ENCODE peak calls at places on chromosomes 4 and X, in seven cellular contexts. Z, O, H, Q, S, X and N are unnamed samples.

GRCh38 chrX:118698516-118699247 is 28.7 kb upstream of the IL13RA1 start:
- DNase-seq in Z (no peak), O (peak), H (no peak), Q (no peak), S (peak), X (no peak), N (peak)

GRCh38 chrX:78619829-78620228 is 39.3 kb downstream of the RTL3 start:
- DNase-seq in Z (no peak), O (no peak), H (no peak), Q (no peak), S (peak), X (no peak), N (no peak)

GRCh38 chrX:131729295-131729694 is 185.4 kb downstream of the OR13H1 start:
- DNase-seq in Z (no peak), O (no peak), H (peak), Q (no peak), S (no peak), X (peak), N (no peak)

GRCh38 chr4:118557298-118557851 is 127.8 kb upstream of the METTL14 start:
- DNase-seq in Z (peak), O (peak), H (no peak), Q (no peak), S (peak), X (no peak), N (no peak)

GRCh38 chr4:67291639-67292038 is 253.7 kb downstream of the CENPC start:
- DNase-seq in Z (no peak), O (peak), H (no peak), Q (no peak), S (no peak), X (no peak), N (no peak)

GRCh38 chrX:18173494-18174180 is 47.0 kb downstream of the BEND2 start:
- DNase-seq in Z (no peak), O (no peak), H (no peak), Q (no peak), S (no peak), X (no peak), N (no peak)

GRCh38 chr4:20773144-20773997 is 73.1 kb downstream of the PACRGL start:
- DNase-seq in Z (peak), O (peak), H (peak), Q (peak), S (peak), X (peak), N (peak)

GRCh38 chrX:113470166-113470565 is 629.5 kb upstream of the AMOT start:
- DNase-seq in Z (no peak), O (no peak), H (no peak), Q (no peak), S (no peak), X (no peak), N (no peak)

GRCh38 chrX:22690116-22690515 is 309.6 kb upstream of the DDX53 start:
- DNase-seq in Z (no peak), O (no peak), H (peak), Q (peak), S (peak), X (no peak), N (no peak)

GRCh38 chrX:46796574-46797191 is 37.8 kb upstream of the SLC9A7 start:
- DNase-seq in Z (peak), O (peak), H (peak), Q (peak), S (peak), X (peak), N (peak)

GRCh38 chrX:47523713-47524166 is 37.3 kb upstream of the ARAF start:
- DNase-seq in Z (no peak), O (no peak), H (no peak), Q (no peak), S (no peak), X (no peak), N (no peak)

GRCh38 chr4:183171484-183172267 is 72.6 kb downstream of the WWC2 start:
- DNase-seq in Z (no peak), O (peak), H (no peak), Q (no peak), S (peak), X (no peak), N (no peak)

GRCh38 chr4:1019726-1020470 is 8.5 kb downstream of the FGFRL1 start:
- DNase-seq in Z (peak), O (no peak), H (no peak), Q (no peak), S (no peak), X (no peak), N (no peak)

GRCh38 chr4:182085051-182085480 is 158.1 kb upstream of the TENM3 start:
- DNase-seq in Z (peak), O (no peak), H (no peak), Q (no peak), S (peak), X (no peak), N (no peak)

GRCh38 chr4:87122252-87122651 is 98.2 kb downstream of the KLHL8 start:
- DNase-seq in Z (no peak), O (no peak), H (no peak), Q (no peak), S (no peak), X (no peak), N (no peak)

GRCh38 chrX:24513416-24513815 is 48.3 kb downstream of the PDK3 start:
- DNase-seq in Z (no peak), O (peak), H (no peak), Q (no peak), S (no peak), X (no peak), N (no peak)

GRCh38 chr4:2263701-2264321 is 1.9 kb upstream of the MXD4 start:
- DNase-seq in Z (peak), O (no peak), H (no peak), Q (no peak), S (no peak), X (peak), N (peak)

GRCh38 chr4:33126002-33126401 is 2405.8 kb downstream of the PCDH7 start:
- DNase-seq in Z (no peak), O (no peak), H (no peak), Q (no peak), S (no peak), X (no peak), N (no peak)

GRCh38 chr4:118969359-118969758 is 80.7 kb downstream of the SYNPO2 start:
- DNase-seq in Z (peak), O (peak), H (peak), Q (peak), S (peak), X (no peak), N (peak)

GRCh38 chr4:77308843-77309242 is 151.8 kb downstream of the CCNG2 start:
- DNase-seq in Z (peak), O (peak), H (peak), Q (peak), S (peak), X (peak), N (peak)

GRCh38 chr4:108796173-108796572 is 33.3 kb upstream of the ETNPPL start:
- DNase-seq in Z (no peak), O (no peak), H (no peak), Q (no peak), S (no peak), X (no peak), N (no peak)

GRCh38 chr4:108794136-108794535 is 31.3 kb upstream of the ETNPPL start:
- DNase-seq in Z (no peak), O (no peak), H (no peak), Q (no peak), S (peak), X (no peak), N (no peak)

GRCh38 chr4:108795733-108796132 is 32.9 kb upstream of the ETNPPL start:
- DNase-seq in Z (no peak), O (no peak), H (no peak), Q (no peak), S (peak), X (no peak), N (no peak)

GRCh38 chr4:108788731-108789130 is 25.9 kb upstream of the ETNPPL start:
- DNase-seq in Z (no peak), O (no peak), H (no peak), Q (no peak), S (no peak), X (no peak), N (no peak)

GRCh38 chr4:108793413-108793812 is 30.6 kb upstream of the ETNPPL start:
- DNase-seq in Z (no peak), O (no peak), H (no peak), Q (no peak), S (peak), X (no peak), N (no peak)
- TF ChIP-seq EZH2phosphoT487 in Z (no peak), O (no peak), H (no peak), Q (no peak), S (no peak), X (no peak), N (no peak)

DNA sequence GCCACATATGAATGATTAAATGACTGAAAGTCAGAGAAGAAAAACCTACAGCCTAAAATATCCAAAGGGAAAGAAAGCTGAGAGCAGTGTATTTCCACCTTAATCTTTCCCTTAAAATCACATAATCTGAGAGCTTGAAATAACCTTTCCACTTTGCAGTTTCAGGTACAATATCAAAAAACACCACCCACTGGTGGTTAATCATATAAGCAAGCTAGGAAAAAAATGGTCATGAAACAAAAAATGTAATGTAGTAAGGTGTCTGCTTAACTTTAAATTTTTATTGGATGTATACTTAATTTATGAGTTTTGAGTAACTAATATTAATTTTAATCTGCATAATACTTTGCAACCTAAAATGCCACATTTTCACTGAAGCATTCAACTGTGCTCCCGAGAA is 3.2 kb downstream of the PRDM5 start:
- DNase-seq in Z (no peak), O (no peak), H (no peak), Q (no peak), S (peak), X (peak), N (peak)
- TF ChIP-seq EZH2phosphoT487 in Z (no peak), O (no peak), H (no peak), Q (no peak), S (no peak), X (no peak), N (no peak)

DNA sequence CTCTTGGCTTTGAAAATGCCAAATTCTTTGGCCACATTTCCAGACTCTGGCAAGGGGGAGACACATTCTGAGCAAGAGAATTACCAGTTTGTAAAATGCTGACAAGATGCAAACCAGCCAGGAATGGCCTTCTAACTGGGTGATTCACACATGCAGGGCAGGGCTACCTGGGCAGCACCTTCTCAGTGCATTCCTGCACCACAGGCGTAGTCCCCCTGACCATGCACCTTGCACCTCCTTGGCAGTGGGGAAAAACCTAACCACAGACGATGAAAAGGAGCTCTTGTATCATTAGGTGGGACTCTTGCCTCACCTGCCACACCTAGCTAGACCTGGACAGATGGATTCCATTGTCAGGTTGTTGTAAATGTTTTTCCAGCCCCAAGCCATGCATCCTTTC is 77.3 kb upstream of the CPEB2 start:
- DNase-seq in Z (no peak), O (peak), H (no peak), Q (no peak), S (no peak), X (no peak), N (no peak)
- TF ChIP-seq EZH2phosphoT487 in Z (no peak), O (no peak), H (no peak), Q (no peak), S (no peak), X (no peak), N (no peak)

GRCh38 chr4:149699642-149700041 is 116.0 kb downstream of the IQCM start:
- DNase-seq in Z (no peak), O (no peak), H (no peak), Q (no peak), S (no peak), X (no peak), N (no peak)
- TF ChIP-seq EZH2phosphoT487 in Z (no peak), O (no peak), H (no peak), Q (no peak), S (no peak), X (no peak), N (no peak)

GRCh38 chr4:85548116-85548515 is 73.2 kb downstream of the ARHGAP24 start:
- DNase-seq in Z (no peak), O (no peak), H (peak), Q (no peak), S (no peak), X (no peak), N (peak)
- TF ChIP-seq EZH2phosphoT487 in Z (no peak), O (no peak), H (no peak), Q (no peak), S (no peak), X (no peak), N (no peak)

DNA sequence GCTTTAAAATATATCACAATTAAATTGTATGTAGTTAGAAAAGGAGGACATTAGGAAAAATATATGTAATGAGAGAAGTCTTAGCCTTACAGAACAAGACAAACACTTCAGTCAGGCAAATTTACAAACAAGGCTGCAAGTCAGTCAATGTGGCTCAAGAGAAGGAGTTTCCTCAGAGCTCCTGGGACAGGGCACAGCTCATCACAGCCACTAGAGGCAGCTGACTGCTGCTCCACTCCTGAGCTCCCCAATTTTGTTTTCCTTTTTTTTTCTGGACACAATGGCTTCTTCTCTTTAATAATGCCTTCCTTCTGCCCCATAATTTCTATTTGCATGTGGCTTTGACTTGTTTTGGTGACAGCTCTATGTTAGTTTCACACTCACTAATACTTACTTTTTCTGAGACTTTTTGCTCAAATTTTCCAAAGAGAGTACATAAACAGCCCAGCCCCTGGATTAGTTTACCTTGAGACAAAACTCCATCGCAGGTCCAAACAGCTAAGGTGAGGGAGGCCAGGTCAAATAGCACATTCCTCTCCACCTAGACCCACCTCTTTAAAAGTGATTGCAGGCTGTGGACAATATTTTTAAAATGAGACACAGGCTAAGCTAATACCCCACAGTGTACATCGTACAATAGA is 850.4 kb upstream of the FRG1 start:
- DNase-seq in Z (peak), O (peak), H (peak), Q (peak), S (peak), X (no peak), N (no peak)
- TF ChIP-seq EZH2phosphoT487 in Z (no peak), O (no peak), H (no peak), Q (no peak), S (no peak), X (no peak), N (no peak)